ENCODE peak calls at places on chromosomes 16 and 17, in eight cellular contexts. L is bronchial epithelial cell, G is glutamatergic neuron, C is GM12865, Q is heart right ventricle, I is fibroblast of mammary gland, O is heart left ventricle, H is psoas muscle. R is an unnamed sample.
A peak's percentile ranks its signal among the peaks of the same experiment; 100 is the strongest.

GRCh38 chr16:29926675-29927522 is 873 bp upstream of the KCTD13 start:
- DNase-seq in L (peak; percentile 18), G (peak; percentile 21), C (no peak), Q (no peak), I (peak; percentile 44), O (no peak), H (no peak), R (no peak)

GRCh38 chr17:4483012-4483840 is 15.5 kb upstream of the SPNS2 start:
- DNase-seq in L (peak; percentile 87), G (no peak), C (no peak), Q (no peak), I (no peak), O (peak; percentile 25), H (no peak), R (peak; percentile 55)

GRCh38 chr17:16935786-16936185 is 36.1 kb downstream of the TNFRSF13B start:
- DNase-seq in L (no peak), G (no peak), C (peak; percentile 31), Q (no peak), I (no peak), O (no peak), H (no peak), R (no peak)

GRCh38 chr17:63816669-63817068 is 10.6 kb upstream of the PSMC5 start:
- DNase-seq in L (no peak), G (no peak), C (no peak), Q (no peak), I (no peak), O (no peak), H (no peak), R (no peak)

GRCh38 chr17:78557598-78558039 is 19.6 kb downstream of the DNAH17 start:
- DNase-seq in L (peak; percentile 66), G (no peak), C (no peak), Q (no peak), I (peak; percentile 86), O (no peak), H (no peak), R (peak; percentile 53)

GRCh38 chr16:89670496-89671431 is 13.1 kb downstream of the SPATA33 start:
- DNase-seq in L (peak; percentile 47), G (no peak), C (no peak), Q (no peak), I (peak; percentile 50), O (no peak), H (no peak), R (peak; percentile 51)

GRCh38 chr16:66544358-66544757 is 5.6 kb downstream of the TK2 start:
- DNase-seq in L (no peak), G (no peak), C (no peak), Q (no peak), I (no peak), O (no peak), H (no peak), R (no peak)

GRCh38 chr16:87457724-87458423 is 35.0 kb downstream of the ZCCHC14 start:
- DNase-seq in L (peak; percentile 89), G (no peak), C (peak; percentile 10), Q (no peak), I (peak; percentile 99), O (no peak), H (no peak), R (peak; percentile 86)

GRCh38 chr16:81715358-81716196 is 63.5 kb upstream of the PLCG2 start:
- DNase-seq in L (no peak), G (no peak), C (peak; percentile 84), Q (no peak), I (no peak), O (no peak), H (no peak), R (no peak)

GRCh38 chr17:74005790-74006189 is 197.7 kb upstream of the RPL38 start:
- DNase-seq in L (no peak), G (no peak), C (no peak), Q (no peak), I (no peak), O (no peak), H (peak; percentile 32), R (no peak)

GRCh38 chr17:64491034-64491860 is 5.6 kb downstream of the POLG2 start:
- DNase-seq in L (peak; percentile 49), G (no peak), C (peak; percentile 70), Q (peak; percentile 32), I (peak; percentile 61), O (no peak), H (no peak), R (peak; percentile 63)

GRCh38 chr17:37299257-37299985 is 76.4 kb upstream of the C17orf78 start:
- DNase-seq in L (peak; percentile 20), G (no peak), C (no peak), Q (no peak), I (peak; percentile 19), O (no peak), H (no peak), R (no peak)

GRCh38 chr16:77190190-77190477 is 856 bp upstream of the MON1B start:
- DNase-seq in L (no peak), G (no peak), C (no peak), Q (no peak), I (no peak), O (no peak), H (no peak), R (no peak)

GRCh38 chr16:77194295-77195231 is 3.6 kb downstream of the MON1B start:
- DNase-seq in L (no peak), G (no peak), C (no peak), Q (no peak), I (no peak), O (no peak), H (no peak), R (no peak)

GRCh38 chr16:77191259-77191969 is 424 bp downstream of the MON1B start:
- DNase-seq in L (no peak), G (no peak), C (peak; percentile 68), Q (peak; percentile 29), I (peak; percentile 17), O (no peak), H (peak; percentile 64), R (no peak)

GRCh38 chr16:77193377-77193776 is 2.4 kb downstream of the MON1B start:
- DNase-seq in L (no peak), G (no peak), C (no peak), Q (no peak), I (no peak), O (no peak), H (no peak), R (no peak)

DNA sequence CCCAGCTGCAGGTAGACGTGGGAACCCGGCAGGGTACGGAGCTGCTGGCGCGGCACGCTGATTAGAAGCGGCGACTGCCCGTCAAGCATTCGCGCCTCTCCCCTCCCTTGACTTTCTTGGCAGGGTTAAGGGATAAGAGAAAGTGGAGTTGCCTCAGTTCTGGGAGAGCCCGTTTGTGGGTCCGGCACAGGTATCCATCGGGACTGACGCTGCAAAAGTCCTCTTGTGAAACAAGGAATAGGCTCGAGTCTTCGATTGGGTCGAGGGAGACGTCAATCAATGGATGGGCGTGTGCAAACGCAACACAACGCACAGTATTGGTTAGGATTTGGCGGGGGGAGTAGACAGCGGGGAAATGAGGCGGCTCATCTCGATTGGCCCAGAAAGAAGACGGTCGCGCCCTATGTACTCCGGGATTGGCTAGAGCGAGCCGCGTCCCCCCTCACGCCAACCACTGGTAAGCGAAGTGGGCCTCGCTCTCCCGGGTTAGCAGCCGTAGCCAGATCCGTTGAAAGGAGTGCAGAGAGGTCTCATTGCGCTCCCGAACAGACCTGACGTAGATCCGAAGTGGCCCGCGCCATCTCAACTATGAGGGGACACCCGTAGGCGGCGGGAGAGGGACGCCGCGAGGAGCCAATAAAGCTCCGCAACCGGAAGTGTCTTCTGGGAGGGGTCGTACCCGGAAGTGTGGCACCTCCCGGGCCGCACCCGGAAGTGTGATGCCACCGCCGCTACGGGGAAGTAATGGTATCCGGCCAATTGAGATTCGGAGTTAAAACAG is at the start of gene MON1B:
- DNase-seq in L (peak; percentile 98), G (peak; percentile 93), C (peak; percentile 99), Q (peak; percentile 98), I (peak; percentile 97), O (peak; percentile 99), H (peak; percentile 99), R (peak; percentile 99)
- TF ChIP-seq CTCF in L (no peak), G (no peak), C (no peak), Q (no peak), I (no peak), O (peak; percentile 33), H (peak; percentile 21), R (no peak)

DNA sequence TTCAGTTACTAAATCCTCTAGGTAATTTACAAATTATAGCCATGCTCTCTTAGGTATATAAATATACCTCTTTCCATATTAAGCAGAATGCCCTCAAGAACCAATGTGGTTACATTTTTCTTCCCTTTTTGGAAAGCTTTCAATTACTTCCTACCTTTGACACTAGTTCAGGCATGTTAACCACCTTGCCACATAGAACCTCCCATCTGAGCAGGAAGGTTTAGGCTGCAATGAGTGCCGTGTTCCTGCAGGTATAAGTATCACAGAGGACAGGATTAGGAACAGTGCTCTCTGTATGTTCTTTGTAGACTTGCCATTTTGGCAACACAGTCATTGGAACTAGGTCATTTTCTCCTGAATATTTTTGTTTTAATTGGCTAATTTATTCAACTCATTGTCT is 20.1 kb downstream of the KRT25 start:
- DNase-seq in L (peak; percentile 81), G (no peak), C (no peak), Q (no peak), I (no peak), O (no peak), H (no peak), R (peak; percentile 52)
- TF ChIP-seq CTCF in L (no peak), G (no peak), C (no peak), Q (no peak), I (no peak), O (no peak), H (no peak), R (no peak)

GRCh38 chr17:76569607-76570279 is 15.9 kb downstream of the ST6GALNAC2 start:
- DNase-seq in L (no peak), G (no peak), C (no peak), Q (no peak), I (no peak), O (peak; percentile 44), H (peak; percentile 83), R (no peak)

GRCh38 chr17:76567634-76568432 is 17.8 kb downstream of the ST6GALNAC2 start:
- DNase-seq in L (no peak), G (no peak), C (no peak), Q (no peak), I (no peak), O (no peak), H (no peak), R (peak; percentile 35)

GRCh38 chr17:76570457-76570856 is 15.2 kb downstream of the ST6GALNAC2 start:
- DNase-seq in L (no peak), G (no peak), C (no peak), Q (no peak), I (no peak), O (no peak), H (no peak), R (no peak)

GRCh38 chr17:76566988-76567431 is 18.6 kb downstream of the ST6GALNAC2 start:
- DNase-seq in L (no peak), G (no peak), C (no peak), Q (no peak), I (no peak), O (no peak), H (no peak), R (no peak)

DNA sequence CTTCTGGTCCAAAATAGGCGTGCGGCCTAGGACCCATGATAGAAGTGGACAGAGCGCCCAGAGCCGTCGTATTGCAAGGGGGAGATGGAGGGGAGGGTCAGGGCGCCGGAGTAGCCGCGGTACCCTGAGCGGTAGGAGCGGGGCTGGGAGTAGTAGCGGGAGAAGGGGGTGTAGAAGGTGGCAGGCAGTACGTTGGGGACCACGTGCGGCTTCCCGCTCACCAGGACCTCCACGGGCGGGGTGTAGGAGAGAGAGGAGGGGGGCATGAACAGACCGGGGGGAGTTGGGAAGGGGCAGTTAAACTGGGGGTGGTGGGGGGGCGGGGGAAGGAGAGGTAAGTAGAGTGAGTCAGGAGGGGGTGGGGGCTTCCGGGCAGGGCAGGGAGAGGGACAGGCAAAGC is 16.9 kb downstream of the ST6GALNAC2 start:
- DNase-seq in L (no peak), G (no peak), C (no peak), Q (no peak), I (no peak), O (no peak), H (no peak), R (no peak)
- TF ChIP-seq CTCF in L (no peak), G (no peak), C (no peak), Q (no peak), I (no peak), O (no peak), H (no peak), R (no peak)

GRCh38 chr17:32497431-32498205 is 10.8 kb downstream of the CDK5R1 start:
- DNase-seq in L (peak; percentile 10), G (no peak), C (no peak), Q (no peak), I (peak; percentile 45), O (no peak), H (peak; percentile 55), R (peak; percentile 42)
- TF ChIP-seq CTCF in L (no peak), G (no peak), C (no peak), Q (peak; percentile 7), I (no peak), O (peak; percentile 5), H (peak; percentile 11), R (no peak)